ENCODE peak calls at places on chromosomes 2 and 18, in six cellular contexts. One of them, this sample, is unnamed.

GRCh38 chr2:174586418-174586817 is 11.2 kb downstream of the WIPF1 start:
- DNase-seq in HFF-Myc: no peak
- DNase-seq in MM.1S: no peak
- DNase-seq in psoas muscle: no peak
- DNase-seq in brain microvascular endothelial cell: no peak
- DNase-seq in left ventricle myocardium inferior: no peak
- DNase-seq in this sample: no peak

GRCh38 chr18:76788571-76789317 is 33.6 kb upstream of the ZNF236 start:
- DNase-seq in brain microvascular endothelial cell: no peak
- DNase-seq in MM.1S: no peak
- DNase-seq in HFF-Myc: no peak
- DNase-seq in psoas muscle: no peak
- DNase-seq in left ventricle myocardium inferior: no peak
- DNase-seq in this sample: no peak

GRCh38 chr2:45808294-45808693 is 156.8 kb downstream of the PRKCE start:
- DNase-seq in brain microvascular endothelial cell: no peak
- DNase-seq in HFF-Myc: no peak
- DNase-seq in left ventricle myocardium inferior: no peak
- DNase-seq in psoas muscle: no peak
- DNase-seq in MM.1S: no peak
- DNase-seq in this sample: no peak

GRCh38 chr18:23144628-23145027 is 9.3 kb downstream of the CABLES1 start:
- DNase-seq in HFF-Myc: no peak
- DNase-seq in psoas muscle: no peak
- DNase-seq in brain microvascular endothelial cell: no peak
- DNase-seq in left ventricle myocardium inferior: no peak
- DNase-seq in MM.1S: no peak
- DNase-seq in this sample: no peak

GRCh38 chr18:48767090-48767670 is 183.6 kb downstream of the SMAD7 start:
- DNase-seq in MM.1S: no peak
- DNase-seq in psoas muscle: peak; percentile 55
- DNase-seq in brain microvascular endothelial cell: peak; percentile 81
- DNase-seq in left ventricle myocardium inferior: no peak
- DNase-seq in HFF-Myc: no peak
- DNase-seq in this sample: no peak

GRCh38 chr2:23624378-23624777 is 239.4 kb downstream of the KLHL29 start:
- DNase-seq in MM.1S: no peak
- DNase-seq in left ventricle myocardium inferior: no peak
- DNase-seq in psoas muscle: no peak
- DNase-seq in HFF-Myc: no peak
- DNase-seq in brain microvascular endothelial cell: no peak
- DNase-seq in this sample: no peak

GRCh38 chr2:80651435-80651834 is 346.9 kb upstream of the LRRTM1 start:
- DNase-seq in psoas muscle: no peak
- DNase-seq in left ventricle myocardium inferior: no peak
- DNase-seq in HFF-Myc: no peak
- DNase-seq in MM.1S: no peak
- DNase-seq in brain microvascular endothelial cell: no peak
- DNase-seq in this sample: no peak

GRCh38 chr2:63268946-63269345 is 218.3 kb downstream of the OTX1 start:
- DNase-seq in MM.1S: no peak
- DNase-seq in psoas muscle: no peak
- DNase-seq in brain microvascular endothelial cell: no peak
- DNase-seq in left ventricle myocardium inferior: no peak
- DNase-seq in HFF-Myc: no peak
- DNase-seq in this sample: no peak

GRCh38 chr18:56189615-56190014 is 448.8 kb downstream of the TXNL1 start:
- DNase-seq in MM.1S: no peak
- DNase-seq in psoas muscle: no peak
- DNase-seq in brain microvascular endothelial cell: no peak
- DNase-seq in HFF-Myc: no peak
- DNase-seq in left ventricle myocardium inferior: no peak
- DNase-seq in this sample: no peak

GRCh38 chr2:112758701-112759100 is 5.7 kb downstream of the CKAP2L start:
- DNase-seq in left ventricle myocardium inferior: no peak
- DNase-seq in brain microvascular endothelial cell: peak; percentile 22
- DNase-seq in MM.1S: no peak
- DNase-seq in HFF-Myc: no peak
- DNase-seq in psoas muscle: no peak
- DNase-seq in this sample: no peak

GRCh38 chr2:235810297-235810696 is 316.5 kb downstream of the AGAP1 start:
- DNase-seq in psoas muscle: no peak
- DNase-seq in left ventricle myocardium inferior: no peak
- DNase-seq in MM.1S: no peak
- DNase-seq in HFF-Myc: no peak
- DNase-seq in brain microvascular endothelial cell: no peak
- DNase-seq in this sample: no peak
- TF ChIP-seq CTCF in psoas muscle: no peak
- TF ChIP-seq CTCF in left ventricle myocardium inferior: no peak
- TF ChIP-seq CTCF in MM.1S: no peak
- TF ChIP-seq CTCF in HFF-Myc: no peak
- TF ChIP-seq CTCF in brain microvascular endothelial cell: no peak
- TF ChIP-seq CTCF in this sample: no peak

GRCh38 chr2:106890611-106891010 is 4.6 kb upstream of the ST6GAL2 start:
- DNase-seq in psoas muscle: no peak
- DNase-seq in left ventricle myocardium inferior: no peak
- DNase-seq in MM.1S: peak; percentile 48
- DNase-seq in brain microvascular endothelial cell: no peak
- DNase-seq in HFF-Myc: no peak
- DNase-seq in this sample: no peak

GRCh38 chr2:106885326-106885725 is 641 bp downstream of the ST6GAL2 start:
- DNase-seq in MM.1S: no peak
- DNase-seq in HFF-Myc: no peak
- DNase-seq in left ventricle myocardium inferior: no peak
- DNase-seq in psoas muscle: no peak
- DNase-seq in brain microvascular endothelial cell: peak; percentile 59
- DNase-seq in this sample: no peak

GRCh38 chr2:106886916-106887758 is 1.2 kb upstream of the ST6GAL2 start:
- DNase-seq in left ventricle myocardium inferior: peak; percentile 30
- DNase-seq in brain microvascular endothelial cell: peak; percentile 20
- DNase-seq in MM.1S: no peak
- DNase-seq in psoas muscle: no peak
- DNase-seq in HFF-Myc: no peak
- DNase-seq in this sample: peak; percentile 6

GRCh38 chr2:106882658-106883057 is 3.3 kb downstream of the ST6GAL2 start:
- DNase-seq in HFF-Myc: no peak
- DNase-seq in brain microvascular endothelial cell: no peak
- DNase-seq in psoas muscle: no peak
- DNase-seq in left ventricle myocardium inferior: no peak
- DNase-seq in MM.1S: no peak
- DNase-seq in this sample: no peak

DNA sequence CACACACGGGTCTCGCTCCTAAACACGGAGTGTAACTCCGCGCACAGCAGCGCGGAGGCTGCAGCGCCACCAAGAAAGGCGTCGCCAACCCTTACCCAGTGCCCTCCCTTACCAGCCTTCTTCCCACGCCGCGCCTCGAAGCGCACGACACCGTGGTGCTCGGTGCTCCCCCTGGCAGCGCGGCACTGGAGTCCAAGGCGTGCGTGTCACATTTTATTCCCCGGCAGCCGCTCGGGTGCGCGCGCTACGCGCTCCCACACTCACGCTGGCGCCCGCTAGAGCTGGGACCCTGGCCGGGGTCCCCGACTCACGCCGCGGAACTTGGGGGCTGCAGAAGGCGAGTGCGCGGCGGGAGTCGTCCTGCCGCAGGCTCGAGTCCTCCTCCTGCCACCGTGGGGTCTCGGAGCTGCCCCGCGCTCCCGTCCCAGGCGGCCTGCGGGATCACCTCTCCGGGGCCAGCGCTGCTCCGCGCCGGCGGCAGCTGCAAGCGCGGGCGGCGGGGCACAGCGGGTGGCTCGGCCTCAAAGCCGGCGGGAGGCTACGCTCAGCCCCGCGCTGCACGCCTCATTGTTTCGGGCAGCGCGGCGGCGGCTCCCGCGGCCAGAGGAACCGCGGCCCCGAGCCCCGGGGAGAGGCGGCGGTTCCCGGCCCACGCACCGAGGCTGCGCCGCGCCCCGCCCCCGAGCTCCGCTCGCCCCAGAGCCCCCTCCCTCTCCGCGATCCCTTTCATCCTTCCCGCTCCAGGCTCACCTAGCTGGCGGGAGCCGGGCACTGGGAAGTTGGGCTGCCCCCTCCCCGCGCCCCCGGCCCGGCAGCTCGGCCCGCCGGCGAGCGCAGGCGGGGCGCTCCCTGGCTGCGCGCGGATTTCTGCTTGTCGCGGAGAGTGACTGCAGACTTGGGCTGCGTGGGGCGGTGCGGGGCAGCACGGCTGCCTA is at the start of gene ST6GAL2:
- DNase-seq in HFF-Myc: no peak
- DNase-seq in brain microvascular endothelial cell: no peak
- DNase-seq in MM.1S: no peak
- DNase-seq in psoas muscle: no peak
- DNase-seq in left ventricle myocardium inferior: no peak
- DNase-seq in this sample: peak; percentile 14
- H3K4me3 ChIP-seq in HFF-Myc: peak within 1 kb of the TSS; percentile 51
- H3K4me3 ChIP-seq in brain microvascular endothelial cell: peak within 1 kb of the TSS; percentile 88
- H3K4me3 ChIP-seq in MM.1S: no peak within 1 kb of the TSS
- H3K4me3 ChIP-seq in psoas muscle: peak within 1 kb of the TSS; percentile 61
- H3K4me3 ChIP-seq in left ventricle myocardium inferior: peak within 1 kb of the TSS; percentile 70
- H3K4me3 ChIP-seq in this sample: no peak within 1 kb of the TSS

DNA sequence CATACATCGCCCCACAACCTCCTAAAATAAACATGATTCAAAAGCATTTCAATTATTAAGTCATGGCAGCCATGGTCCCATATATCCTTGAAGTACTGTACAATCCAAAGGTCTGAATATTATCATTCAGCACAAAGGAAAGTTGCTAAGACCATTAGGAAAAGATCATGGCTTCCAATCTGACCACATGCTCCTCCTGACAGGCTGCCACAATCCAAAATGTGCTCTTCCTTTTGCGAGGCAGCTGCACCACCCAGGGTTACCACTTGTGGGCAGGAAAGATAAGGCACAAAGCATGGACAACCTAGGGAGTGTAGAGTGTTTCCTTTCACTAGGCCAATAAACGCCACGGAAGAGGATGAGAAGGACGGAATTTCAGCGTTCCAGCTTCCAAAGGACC is 5.4 kb downstream of the BOLA3 start:
- DNase-seq in HFF-Myc: peak; percentile 21
- DNase-seq in MM.1S: no peak
- DNase-seq in psoas muscle: no peak
- DNase-seq in brain microvascular endothelial cell: no peak
- DNase-seq in left ventricle myocardium inferior: no peak
- DNase-seq in this sample: no peak
- TF ChIP-seq CTCF in HFF-Myc: peak; percentile 28
- TF ChIP-seq CTCF in MM.1S: peak; percentile 9
- TF ChIP-seq CTCF in psoas muscle: no peak
- TF ChIP-seq CTCF in brain microvascular endothelial cell: peak; percentile 42
- TF ChIP-seq CTCF in left ventricle myocardium inferior: no peak
- TF ChIP-seq CTCF in this sample: no peak

DNA sequence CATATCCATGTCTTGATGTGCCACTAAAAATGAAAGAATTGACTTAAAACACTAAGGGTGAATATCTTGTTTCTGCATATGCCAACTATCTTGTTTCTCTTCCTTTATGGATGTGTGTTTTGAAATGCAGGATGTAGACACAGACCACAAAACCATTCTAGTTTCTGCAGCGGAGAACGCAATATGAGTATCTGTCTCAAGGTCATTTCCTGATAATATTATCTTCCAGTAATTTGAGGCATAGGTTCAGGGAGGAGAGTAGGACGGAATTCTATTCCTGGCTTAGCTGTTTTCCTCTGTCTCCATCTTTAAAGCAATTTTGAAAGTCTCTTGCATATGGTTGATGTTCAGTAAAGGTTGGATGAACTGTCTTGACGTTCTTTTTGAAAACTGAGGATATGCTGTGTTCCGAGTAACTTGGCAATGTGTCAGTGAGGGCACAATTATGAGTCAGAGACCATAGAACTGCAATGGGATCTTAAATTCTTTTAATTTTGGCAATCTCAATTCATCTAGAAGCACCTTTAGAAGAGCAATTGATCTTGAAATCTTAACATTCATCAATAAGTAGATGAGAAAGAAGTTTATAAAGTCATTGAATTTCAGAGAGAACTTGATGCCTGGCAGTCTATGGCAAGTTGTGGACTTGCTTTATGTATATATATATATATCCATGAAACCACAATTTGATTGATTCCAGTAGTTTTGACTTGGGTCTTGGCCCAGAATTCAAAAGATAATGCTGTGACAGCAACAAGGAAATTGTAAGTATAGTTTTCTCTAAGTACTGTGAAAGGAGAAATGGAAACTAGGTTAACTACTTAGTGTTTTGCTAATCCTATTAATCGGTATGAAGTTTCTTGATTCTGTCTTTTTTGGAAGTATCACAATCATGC is 24.8 kb downstream of the RAB27B start:
- DNase-seq in left ventricle myocardium inferior: no peak
- DNase-seq in psoas muscle: no peak
- DNase-seq in HFF-Myc: no peak
- DNase-seq in MM.1S: no peak
- DNase-seq in brain microvascular endothelial cell: no peak
- DNase-seq in this sample: no peak
- H3K4me3 ChIP-seq in left ventricle myocardium inferior: no peak overlapping the region
- H3K4me3 ChIP-seq in psoas muscle: no peak overlapping the region
- H3K4me3 ChIP-seq in HFF-Myc: no peak overlapping the region
- H3K4me3 ChIP-seq in MM.1S: no peak overlapping the region
- H3K4me3 ChIP-seq in brain microvascular endothelial cell: no peak overlapping the region
- H3K4me3 ChIP-seq in this sample: no peak overlapping the region

DNA sequence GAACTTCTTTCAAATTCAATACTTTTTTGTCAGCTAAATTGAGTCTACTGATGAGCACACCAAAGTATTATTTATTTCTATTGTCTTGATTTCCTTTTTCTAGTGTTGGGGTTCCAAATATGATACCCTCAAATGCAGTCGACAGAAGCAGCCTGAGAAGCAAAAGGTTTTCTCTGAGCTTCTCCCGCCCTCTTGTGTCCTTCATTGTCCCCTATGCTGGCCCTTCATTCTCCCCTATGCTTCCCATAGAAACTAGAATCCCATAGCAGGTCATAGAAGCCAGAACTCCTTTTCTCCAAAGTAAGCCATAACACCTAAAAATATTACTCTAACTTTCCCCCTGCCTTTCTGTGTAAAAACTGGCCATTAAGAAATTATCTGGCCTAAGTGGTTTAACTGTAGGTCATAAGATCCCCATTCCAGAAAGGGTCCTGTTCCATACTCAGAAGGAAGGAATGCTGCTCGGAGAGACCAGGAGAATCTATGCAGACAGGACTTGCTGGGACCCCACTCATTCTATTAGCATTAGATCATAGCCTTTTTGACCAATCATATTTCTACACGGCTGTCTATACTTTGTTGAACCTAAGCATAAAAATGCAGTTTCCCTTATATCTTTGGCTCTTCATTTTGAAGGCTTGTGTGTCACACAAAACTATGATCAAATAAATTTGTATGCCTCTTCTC is 764.6 kb upstream of the PKDCC start:
- DNase-seq in HFF-Myc: no peak
- DNase-seq in psoas muscle: no peak
- DNase-seq in MM.1S: no peak
- DNase-seq in brain microvascular endothelial cell: peak; percentile 72
- DNase-seq in left ventricle myocardium inferior: no peak
- DNase-seq in this sample: no peak
- TF ChIP-seq CTCF in HFF-Myc: no peak
- TF ChIP-seq CTCF in psoas muscle: no peak
- TF ChIP-seq CTCF in MM.1S: no peak
- TF ChIP-seq CTCF in brain microvascular endothelial cell: peak; percentile 19
- TF ChIP-seq CTCF in left ventricle myocardium inferior: no peak
- TF ChIP-seq CTCF in this sample: no peak

GRCh38 chr2:239294571-239295054 is 106.2 kb downstream of the HDAC4 start:
- DNase-seq in HFF-Myc: no peak
- DNase-seq in left ventricle myocardium inferior: no peak
- DNase-seq in MM.1S: no peak
- DNase-seq in psoas muscle: no peak
- DNase-seq in brain microvascular endothelial cell: no peak
- DNase-seq in this sample: no peak
- H3K4me3 ChIP-seq in HFF-Myc: no peak overlapping the region
- H3K4me3 ChIP-seq in left ventricle myocardium inferior: no peak overlapping the region
- H3K4me3 ChIP-seq in MM.1S: no peak overlapping the region
- H3K4me3 ChIP-seq in psoas muscle: peak overlapping the region; percentile 20
- H3K4me3 ChIP-seq in brain microvascular endothelial cell: no peak overlapping the region
- H3K4me3 ChIP-seq in this sample: no peak overlapping the region

This sample was measured in GM06990.